ENCODE peak calls at places on chromosomes 5 and 9, in four cellular contexts. One of them, this sample, is unnamed.

GRCh38 chr5:164255598-164256213 is 750.3 kb downstream of the MAT2B start:
- DNase-seq in fibroblast of lung: no peak
- DNase-seq in stimulated activated CD4-positive, alpha-beta T cell treated with anti-CD3 and anti-CD28 coated beads, Interleukin-2, amount 100 ng/mL, for 48 hours: no peak
- DNase-seq in activated CD4-positive, alpha-beta memory T cell treated with anti-CD3 and anti-CD28 coated beads, Interleukin-2, amount 10 ng/mL, durations not matched to agents 7 days and 5 days: no peak
- DNase-seq in this sample: no peak

GRCh38 chr5:2736872-2737271 is 14.6 kb downstream of the IRX2 start:
- DNase-seq in fibroblast of lung: no peak
- DNase-seq in stimulated activated CD4-positive, alpha-beta T cell treated with anti-CD3 and anti-CD28 coated beads, Interleukin-2, amount 100 ng/mL, for 48 hours: no peak
- DNase-seq in activated CD4-positive, alpha-beta memory T cell treated with anti-CD3 and anti-CD28 coated beads, Interleukin-2, amount 10 ng/mL, durations not matched to agents 7 days and 5 days: no peak
- DNase-seq in this sample: no peak

GRCh38 chr9:121887553-121888437 is 205.3 kb downstream of the TTLL11 start:
- DNase-seq in fibroblast of lung: peak; percentile 51
- DNase-seq in stimulated activated CD4-positive, alpha-beta T cell treated with anti-CD3 and anti-CD28 coated beads, Interleukin-2, amount 100 ng/mL, for 48 hours: no peak
- DNase-seq in activated CD4-positive, alpha-beta memory T cell treated with anti-CD3 and anti-CD28 coated beads, Interleukin-2, amount 10 ng/mL, durations not matched to agents 7 days and 5 days: no peak
- DNase-seq in this sample: no peak

GRCh38 chr9:104972242-104972866 is 44.4 kb upstream of the ABCA1 start:
- DNase-seq in fibroblast of lung: no peak
- DNase-seq in stimulated activated CD4-positive, alpha-beta T cell treated with anti-CD3 and anti-CD28 coated beads, Interleukin-2, amount 100 ng/mL, for 48 hours: no peak
- DNase-seq in activated CD4-positive, alpha-beta memory T cell treated with anti-CD3 and anti-CD28 coated beads, Interleukin-2, amount 10 ng/mL, durations not matched to agents 7 days and 5 days: no peak
- DNase-seq in this sample: no peak

GRCh38 chr9:36486454-36486932 is 86.2 kb upstream of the MELK start:
- DNase-seq in fibroblast of lung: peak; percentile 28
- DNase-seq in stimulated activated CD4-positive, alpha-beta T cell treated with anti-CD3 and anti-CD28 coated beads, Interleukin-2, amount 100 ng/mL, for 48 hours: no peak
- DNase-seq in activated CD4-positive, alpha-beta memory T cell treated with anti-CD3 and anti-CD28 coated beads, Interleukin-2, amount 10 ng/mL, durations not matched to agents 7 days and 5 days: peak; percentile 17
- DNase-seq in this sample: no peak

GRCh38 chr9:136952354-136952855 is 332 bp downstream of the LCN12 start:
- DNase-seq in fibroblast of lung: no peak
- DNase-seq in stimulated activated CD4-positive, alpha-beta T cell treated with anti-CD3 and anti-CD28 coated beads, Interleukin-2, amount 100 ng/mL, for 48 hours: no peak
- DNase-seq in activated CD4-positive, alpha-beta memory T cell treated with anti-CD3 and anti-CD28 coated beads, Interleukin-2, amount 10 ng/mL, durations not matched to agents 7 days and 5 days: no peak
- DNase-seq in this sample: no peak

GRCh38 chr5:131209506-131210191 is 38.9 kb downstream of the LYRM7 start:
- DNase-seq in fibroblast of lung: no peak
- DNase-seq in stimulated activated CD4-positive, alpha-beta T cell treated with anti-CD3 and anti-CD28 coated beads, Interleukin-2, amount 100 ng/mL, for 48 hours: peak; percentile 14
- DNase-seq in activated CD4-positive, alpha-beta memory T cell treated with anti-CD3 and anti-CD28 coated beads, Interleukin-2, amount 10 ng/mL, durations not matched to agents 7 days and 5 days: peak; percentile 31
- DNase-seq in this sample: no peak

GRCh38 chr5:172789687-172790495 is 18.9 kb upstream of the DUSP1 start:
- DNase-seq in fibroblast of lung: no peak
- DNase-seq in stimulated activated CD4-positive, alpha-beta T cell treated with anti-CD3 and anti-CD28 coated beads, Interleukin-2, amount 100 ng/mL, for 48 hours: no peak
- DNase-seq in activated CD4-positive, alpha-beta memory T cell treated with anti-CD3 and anti-CD28 coated beads, Interleukin-2, amount 10 ng/mL, durations not matched to agents 7 days and 5 days: no peak
- DNase-seq in this sample: no peak

GRCh38 chr9:17578911-17579793 is at the start of gene SH3GL2:
- DNase-seq in fibroblast of lung: peak; percentile 28
- DNase-seq in stimulated activated CD4-positive, alpha-beta T cell treated with anti-CD3 and anti-CD28 coated beads, Interleukin-2, amount 100 ng/mL, for 48 hours: no peak
- DNase-seq in activated CD4-positive, alpha-beta memory T cell treated with anti-CD3 and anti-CD28 coated beads, Interleukin-2, amount 10 ng/mL, durations not matched to agents 7 days and 5 days: no peak
- DNase-seq in this sample: peak; percentile 10

GRCh38 chr9:77725820-77726219 is 77.7 kb upstream of the GNA14 start:
- DNase-seq in fibroblast of lung: no peak
- DNase-seq in stimulated activated CD4-positive, alpha-beta T cell treated with anti-CD3 and anti-CD28 coated beads, Interleukin-2, amount 100 ng/mL, for 48 hours: no peak
- DNase-seq in activated CD4-positive, alpha-beta memory T cell treated with anti-CD3 and anti-CD28 coated beads, Interleukin-2, amount 10 ng/mL, durations not matched to agents 7 days and 5 days: peak; percentile 26
- DNase-seq in this sample: no peak

GRCh38 chr5:126967808-126968466 is 62.4 kb downstream of the MARCHF3 start:
- DNase-seq in fibroblast of lung: peak; percentile 74
- DNase-seq in stimulated activated CD4-positive, alpha-beta T cell treated with anti-CD3 and anti-CD28 coated beads, Interleukin-2, amount 100 ng/mL, for 48 hours: no peak
- DNase-seq in activated CD4-positive, alpha-beta memory T cell treated with anti-CD3 and anti-CD28 coated beads, Interleukin-2, amount 10 ng/mL, durations not matched to agents 7 days and 5 days: no peak
- DNase-seq in this sample: peak; percentile 72

GRCh38 chr5:25544652-25545249 is 900.0 kb upstream of the CDH10 start:
- DNase-seq in fibroblast of lung: peak; percentile 7
- DNase-seq in stimulated activated CD4-positive, alpha-beta T cell treated with anti-CD3 and anti-CD28 coated beads, Interleukin-2, amount 100 ng/mL, for 48 hours: no peak
- DNase-seq in activated CD4-positive, alpha-beta memory T cell treated with anti-CD3 and anti-CD28 coated beads, Interleukin-2, amount 10 ng/mL, durations not matched to agents 7 days and 5 days: no peak
- DNase-seq in this sample: no peak

GRCh38 chr5:149485655-149486615 is 65.3 kb downstream of the CSNK1A1 start:
- DNase-seq in fibroblast of lung: peak; percentile 100
- DNase-seq in stimulated activated CD4-positive, alpha-beta T cell treated with anti-CD3 and anti-CD28 coated beads, Interleukin-2, amount 100 ng/mL, for 48 hours: no peak
- DNase-seq in activated CD4-positive, alpha-beta memory T cell treated with anti-CD3 and anti-CD28 coated beads, Interleukin-2, amount 10 ng/mL, durations not matched to agents 7 days and 5 days: no peak
- DNase-seq in this sample: peak; percentile 100

GRCh38 chr9:134411451-134412297 is 85.4 kb downstream of the RXRA start:
- DNase-seq in fibroblast of lung: no peak
- DNase-seq in stimulated activated CD4-positive, alpha-beta T cell treated with anti-CD3 and anti-CD28 coated beads, Interleukin-2, amount 100 ng/mL, for 48 hours: no peak
- DNase-seq in activated CD4-positive, alpha-beta memory T cell treated with anti-CD3 and anti-CD28 coated beads, Interleukin-2, amount 10 ng/mL, durations not matched to agents 7 days and 5 days: no peak
- DNase-seq in this sample: no peak

GRCh38 chr5:147348046-147348445 is 113.2 kb downstream of the STK32A start:
- DNase-seq in fibroblast of lung: peak; percentile 51
- DNase-seq in stimulated activated CD4-positive, alpha-beta T cell treated with anti-CD3 and anti-CD28 coated beads, Interleukin-2, amount 100 ng/mL, for 48 hours: no peak
- DNase-seq in activated CD4-positive, alpha-beta memory T cell treated with anti-CD3 and anti-CD28 coated beads, Interleukin-2, amount 10 ng/mL, durations not matched to agents 7 days and 5 days: no peak
- DNase-seq in this sample: peak; percentile 43

GRCh38 chr5:132838516-132839282 is 8.3 kb upstream of the SHROOM1 start:
- DNase-seq in fibroblast of lung: no peak
- DNase-seq in stimulated activated CD4-positive, alpha-beta T cell treated with anti-CD3 and anti-CD28 coated beads, Interleukin-2, amount 100 ng/mL, for 48 hours: no peak
- DNase-seq in activated CD4-positive, alpha-beta memory T cell treated with anti-CD3 and anti-CD28 coated beads, Interleukin-2, amount 10 ng/mL, durations not matched to agents 7 days and 5 days: peak; percentile 0
- DNase-seq in this sample: no peak

GRCh38 chr9:137460363-137461315 is 1.5 kb upstream of the NSMF start:
- DNase-seq in fibroblast of lung: no peak
- DNase-seq in stimulated activated CD4-positive, alpha-beta T cell treated with anti-CD3 and anti-CD28 coated beads, Interleukin-2, amount 100 ng/mL, for 48 hours: no peak
- DNase-seq in activated CD4-positive, alpha-beta memory T cell treated with anti-CD3 and anti-CD28 coated beads, Interleukin-2, amount 10 ng/mL, durations not matched to agents 7 days and 5 days: no peak
- DNase-seq in this sample: no peak

GRCh38 chr5:106584268-106584667 is 1086.5 kb downstream of the EFNA5 start:
- DNase-seq in fibroblast of lung: no peak
- DNase-seq in stimulated activated CD4-positive, alpha-beta T cell treated with anti-CD3 and anti-CD28 coated beads, Interleukin-2, amount 100 ng/mL, for 48 hours: no peak
- DNase-seq in activated CD4-positive, alpha-beta memory T cell treated with anti-CD3 and anti-CD28 coated beads, Interleukin-2, amount 10 ng/mL, durations not matched to agents 7 days and 5 days: no peak
- DNase-seq in this sample: no peak

GRCh38 chr9:120894404-120895226 is 17.6 kb upstream of the PHF19 start:
- DNase-seq in fibroblast of lung: peak; percentile 42
- DNase-seq in stimulated activated CD4-positive, alpha-beta T cell treated with anti-CD3 and anti-CD28 coated beads, Interleukin-2, amount 100 ng/mL, for 48 hours: no peak
- DNase-seq in activated CD4-positive, alpha-beta memory T cell treated with anti-CD3 and anti-CD28 coated beads, Interleukin-2, amount 10 ng/mL, durations not matched to agents 7 days and 5 days: no peak
- DNase-seq in this sample: peak; percentile 14

GRCh38 chr9:115204827-115205506 is 87.0 kb upstream of the TNC start:
- DNase-seq in fibroblast of lung: peak; percentile 97
- DNase-seq in stimulated activated CD4-positive, alpha-beta T cell treated with anti-CD3 and anti-CD28 coated beads, Interleukin-2, amount 100 ng/mL, for 48 hours: no peak
- DNase-seq in activated CD4-positive, alpha-beta memory T cell treated with anti-CD3 and anti-CD28 coated beads, Interleukin-2, amount 10 ng/mL, durations not matched to agents 7 days and 5 days: no peak
- DNase-seq in this sample: peak; percentile 96

GRCh38 chr5:16502866-16503265 is 37.3 kb upstream of the ZNF622 start:
- DNase-seq in fibroblast of lung: peak; percentile 20
- DNase-seq in stimulated activated CD4-positive, alpha-beta T cell treated with anti-CD3 and anti-CD28 coated beads, Interleukin-2, amount 100 ng/mL, for 48 hours: no peak
- DNase-seq in activated CD4-positive, alpha-beta memory T cell treated with anti-CD3 and anti-CD28 coated beads, Interleukin-2, amount 10 ng/mL, durations not matched to agents 7 days and 5 days: no peak
- DNase-seq in this sample: peak; percentile 12

GRCh38 chr5:35218981-35219380 is 11.3 kb downstream of the PRLR start:
- DNase-seq in fibroblast of lung: no peak
- DNase-seq in stimulated activated CD4-positive, alpha-beta T cell treated with anti-CD3 and anti-CD28 coated beads, Interleukin-2, amount 100 ng/mL, for 48 hours: no peak
- DNase-seq in activated CD4-positive, alpha-beta memory T cell treated with anti-CD3 and anti-CD28 coated beads, Interleukin-2, amount 10 ng/mL, durations not matched to agents 7 days and 5 days: no peak
- DNase-seq in this sample: no peak

GRCh38 chr5:94174748-94175411 is 433.5 kb upstream of the POU5F2 start:
- DNase-seq in fibroblast of lung: peak; percentile 74
- DNase-seq in stimulated activated CD4-positive, alpha-beta T cell treated with anti-CD3 and anti-CD28 coated beads, Interleukin-2, amount 100 ng/mL, for 48 hours: no peak
- DNase-seq in activated CD4-positive, alpha-beta memory T cell treated with anti-CD3 and anti-CD28 coated beads, Interleukin-2, amount 10 ng/mL, durations not matched to agents 7 days and 5 days: no peak
- DNase-seq in this sample: peak; percentile 66

GRCh38 chr5:4815002-4815401 is 325.1 kb upstream of the ADAMTS16 start:
- DNase-seq in fibroblast of lung: no peak
- DNase-seq in stimulated activated CD4-positive, alpha-beta T cell treated with anti-CD3 and anti-CD28 coated beads, Interleukin-2, amount 100 ng/mL, for 48 hours: no peak
- DNase-seq in activated CD4-positive, alpha-beta memory T cell treated with anti-CD3 and anti-CD28 coated beads, Interleukin-2, amount 10 ng/mL, durations not matched to agents 7 days and 5 days: no peak
- DNase-seq in this sample: no peak

GRCh38 chr5:177362102-177362868 is 4.6 kb downstream of the RGS14 start:
- DNase-seq in fibroblast of lung: no peak
- DNase-seq in stimulated activated CD4-positive, alpha-beta T cell treated with anti-CD3 and anti-CD28 coated beads, Interleukin-2, amount 100 ng/mL, for 48 hours: no peak
- DNase-seq in activated CD4-positive, alpha-beta memory T cell treated with anti-CD3 and anti-CD28 coated beads, Interleukin-2, amount 10 ng/mL, durations not matched to agents 7 days and 5 days: no peak
- DNase-seq in this sample: no peak

GRCh38 chr5:135055385-135055784 is 21.4 kb upstream of the PITX1 start:
- DNase-seq in fibroblast of lung: no peak
- DNase-seq in stimulated activated CD4-positive, alpha-beta T cell treated with anti-CD3 and anti-CD28 coated beads, Interleukin-2, amount 100 ng/mL, for 48 hours: no peak
- DNase-seq in activated CD4-positive, alpha-beta memory T cell treated with anti-CD3 and anti-CD28 coated beads, Interleukin-2, amount 10 ng/mL, durations not matched to agents 7 days and 5 days: no peak
- DNase-seq in this sample: no peak

GRCh38 chr5:10288600-10289213 is 19.0 kb downstream of the CMBL start:
- DNase-seq in fibroblast of lung: no peak
- DNase-seq in stimulated activated CD4-positive, alpha-beta T cell treated with anti-CD3 and anti-CD28 coated beads, Interleukin-2, amount 100 ng/mL, for 48 hours: no peak
- DNase-seq in activated CD4-positive, alpha-beta memory T cell treated with anti-CD3 and anti-CD28 coated beads, Interleukin-2, amount 10 ng/mL, durations not matched to agents 7 days and 5 days: peak; percentile 41
- DNase-seq in this sample: no peak

GRCh38 chr5:143737073-143737472 is 74.9 kb upstream of the HMHB1 start:
- DNase-seq in fibroblast of lung: no peak
- DNase-seq in stimulated activated CD4-positive, alpha-beta T cell treated with anti-CD3 and anti-CD28 coated beads, Interleukin-2, amount 100 ng/mL, for 48 hours: no peak
- DNase-seq in activated CD4-positive, alpha-beta memory T cell treated with anti-CD3 and anti-CD28 coated beads, Interleukin-2, amount 10 ng/mL, durations not matched to agents 7 days and 5 days: no peak
- DNase-seq in this sample: no peak

GRCh38 chr9:6443661-6444060 is 30.7 kb downstream of the UHRF2 start:
- DNase-seq in fibroblast of lung: peak; percentile 28
- DNase-seq in stimulated activated CD4-positive, alpha-beta T cell treated with anti-CD3 and anti-CD28 coated beads, Interleukin-2, amount 100 ng/mL, for 48 hours: no peak
- DNase-seq in activated CD4-positive, alpha-beta memory T cell treated with anti-CD3 and anti-CD28 coated beads, Interleukin-2, amount 10 ng/mL, durations not matched to agents 7 days and 5 days: no peak
- DNase-seq in this sample: no peak

GRCh38 chr5:167945542-167946384 is 345.7 kb upstream of the WWC1 start:
- DNase-seq in fibroblast of lung: peak; percentile 99
- DNase-seq in stimulated activated CD4-positive, alpha-beta T cell treated with anti-CD3 and anti-CD28 coated beads, Interleukin-2, amount 100 ng/mL, for 48 hours: no peak
- DNase-seq in activated CD4-positive, alpha-beta memory T cell treated with anti-CD3 and anti-CD28 coated beads, Interleukin-2, amount 10 ng/mL, durations not matched to agents 7 days and 5 days: no peak
- DNase-seq in this sample: peak; percentile 99

GRCh38 chr5:8844206-8844605 is 701.7 kb downstream of the SEMA5A start:
- DNase-seq in fibroblast of lung: no peak
- DNase-seq in stimulated activated CD4-positive, alpha-beta T cell treated with anti-CD3 and anti-CD28 coated beads, Interleukin-2, amount 100 ng/mL, for 48 hours: no peak
- DNase-seq in activated CD4-positive, alpha-beta memory T cell treated with anti-CD3 and anti-CD28 coated beads, Interleukin-2, amount 10 ng/mL, durations not matched to agents 7 days and 5 days: no peak
- DNase-seq in this sample: no peak

GRCh38 chr9:95645992-95646391 is 129.2 kb upstream of the PTCH1 start:
- DNase-seq in fibroblast of lung: peak; percentile 62
- DNase-seq in stimulated activated CD4-positive, alpha-beta T cell treated with anti-CD3 and anti-CD28 coated beads, Interleukin-2, amount 100 ng/mL, for 48 hours: no peak
- DNase-seq in activated CD4-positive, alpha-beta memory T cell treated with anti-CD3 and anti-CD28 coated beads, Interleukin-2, amount 10 ng/mL, durations not matched to agents 7 days and 5 days: no peak
- DNase-seq in this sample: peak; percentile 50

GRCh38 chr9:131733601-131734061 is 6.2 kb downstream of the RAPGEF1 start:
- DNase-seq in fibroblast of lung: peak; percentile 99
- DNase-seq in stimulated activated CD4-positive, alpha-beta T cell treated with anti-CD3 and anti-CD28 coated beads, Interleukin-2, amount 100 ng/mL, for 48 hours: no peak
- DNase-seq in activated CD4-positive, alpha-beta memory T cell treated with anti-CD3 and anti-CD28 coated beads, Interleukin-2, amount 10 ng/mL, durations not matched to agents 7 days and 5 days: peak; percentile 59
- DNase-seq in this sample: peak; percentile 99

GRCh38 chr5:158570502-158570901 is 529.2 kb downstream of the EBF1 start:
- DNase-seq in fibroblast of lung: no peak
- DNase-seq in stimulated activated CD4-positive, alpha-beta T cell treated with anti-CD3 and anti-CD28 coated beads, Interleukin-2, amount 100 ng/mL, for 48 hours: no peak
- DNase-seq in activated CD4-positive, alpha-beta memory T cell treated with anti-CD3 and anti-CD28 coated beads, Interleukin-2, amount 10 ng/mL, durations not matched to agents 7 days and 5 days: no peak
- DNase-seq in this sample: no peak

This sample was measured in astrocyte.